ENCODE peak calls at places on chromosomes 6 and 20, in four cellular contexts. One of them, this sample, is unnamed.

GRCh38 chr20:856361-856775 is 22.9 kb downstream of the FAM110A start:
- DNase-seq in GM12878: no peak
- DNase-seq in K562: no peak
- DNase-seq in HepG2: no peak
- DNase-seq in this sample: no peak

GRCh38 chr20:31808481-31808880 is 10.7 kb upstream of the MYLK2 start:
- DNase-seq in GM12878: no peak
- DNase-seq in K562: no peak
- DNase-seq in HepG2: no peak
- DNase-seq in this sample: no peak

GRCh38 chr20:7790189-7790588 is 150.1 kb downstream of the HAO1 start:
- DNase-seq in GM12878: no peak
- DNase-seq in K562: no peak
- DNase-seq in HepG2: no peak
- DNase-seq in this sample: no peak

GRCh38 chr20:9262653-9263194 is 193.8 kb downstream of the PLCB4 start:
- DNase-seq in GM12878: no peak
- DNase-seq in K562: no peak
- DNase-seq in HepG2: no peak
- DNase-seq in this sample: no peak

GRCh38 chr6:41894366-41895299 is 542 bp downstream of the USP49 start:
- DNase-seq in GM12878: no peak
- DNase-seq in K562: no peak
- DNase-seq in HepG2: no peak
- DNase-seq in this sample: no peak

GRCh38 chr6:119276211-119276610 is 73.3 kb downstream of the MAN1A1 start:
- DNase-seq in GM12878: no peak
- DNase-seq in K562: no peak
- DNase-seq in HepG2: no peak
- DNase-seq in this sample: no peak

GRCh38 chr6:127833336-127833735 is 67.5 kb downstream of the THEMIS start:
- DNase-seq in GM12878: no peak
- DNase-seq in K562: no peak
- DNase-seq in HepG2: no peak
- DNase-seq in this sample: no peak

GRCh38 chr6:159745081-159745480 is 16.8 kb upstream of the ACAT2 start:
- DNase-seq in GM12878: no peak
- DNase-seq in K562: no peak
- DNase-seq in HepG2: no peak
- DNase-seq in this sample: no peak

GRCh38 chr6:30500421-30501069 is 11.2 kb downstream of the HLA-E start:
- DNase-seq in GM12878: no peak
- DNase-seq in K562: no peak
- DNase-seq in HepG2: no peak
- DNase-seq in this sample: no peak

GRCh38 chr6:156720739-156721714 is 56.2 kb upstream of the ARID1B start:
- DNase-seq in GM12878: peak
- DNase-seq in K562: no peak
- DNase-seq in HepG2: peak
- DNase-seq in this sample: peak

GRCh38 chr6:122059918-122060317 is 339.5 kb upstream of the HSF2 start:
- DNase-seq in GM12878: no peak
- DNase-seq in K562: no peak
- DNase-seq in HepG2: no peak
- DNase-seq in this sample: no peak

GRCh38 chr6:43176423-43176786 is 5.3 kb downstream of the SRF start:
- DNase-seq in GM12878: no peak
- DNase-seq in K562: no peak
- DNase-seq in HepG2: no peak
- DNase-seq in this sample: no peak

GRCh38 chr6:107046316-107046715 is 18.3 kb downstream of the MTRES1 start:
- DNase-seq in GM12878: no peak
- DNase-seq in K562: no peak
- DNase-seq in HepG2: no peak
- DNase-seq in this sample: no peak

GRCh38 chr6:160300076-160300695 is 41.6 kb upstream of the SLC22A2 start:
- DNase-seq in GM12878: no peak
- DNase-seq in K562: peak
- DNase-seq in HepG2: peak
- DNase-seq in this sample: no peak

GRCh38 chr6:63307581-63308246 is 12.1 kb downstream of the LGSN start:
- DNase-seq in GM12878: peak
- DNase-seq in K562: no peak
- DNase-seq in HepG2: peak
- DNase-seq in this sample: no peak

GRCh38 chr6:134506162-134506561 is 188.2 kb upstream of the SGK1 start:
- DNase-seq in GM12878: no peak
- DNase-seq in K562: no peak
- DNase-seq in HepG2: no peak
- DNase-seq in this sample: no peak

GRCh38 chr6:16739329-16739801 is 21.9 kb downstream of the ATXN1 start:
- DNase-seq in GM12878: no peak
- DNase-seq in K562: no peak
- DNase-seq in HepG2: peak
- DNase-seq in this sample: no peak

GRCh38 chr6:27684264-27685211 is 211.6 kb upstream of the ZNF184 start:
- DNase-seq in GM12878: peak
- DNase-seq in K562: peak
- DNase-seq in HepG2: peak
- DNase-seq in this sample: peak

GRCh38 chr20:48635791-48636267 is 192.0 kb downstream of the PREX1 start:
- DNase-seq in GM12878: no peak
- DNase-seq in K562: peak
- DNase-seq in HepG2: peak
- DNase-seq in this sample: peak

GRCh38 chr6:8462694-8463093 is 27.3 kb upstream of the SLC35B3 start:
- DNase-seq in GM12878: no peak
- DNase-seq in K562: no peak
- DNase-seq in HepG2: no peak
- DNase-seq in this sample: no peak

GRCh38 chr20:32945710-32946221 is 58.5 kb downstream of the SUN5 start:
- DNase-seq in GM12878: no peak
- DNase-seq in K562: no peak
- DNase-seq in HepG2: peak
- DNase-seq in this sample: no peak

GRCh38 chr6:134534708-134535149 is 216.8 kb upstream of the SGK1 start:
- DNase-seq in GM12878: no peak
- DNase-seq in K562: no peak
- DNase-seq in HepG2: no peak
- DNase-seq in this sample: no peak

GRCh38 chr6:122789862-122790739 is 1.0 kb downstream of the SMPDL3A start:
- DNase-seq in GM12878: no peak
- DNase-seq in K562: peak
- DNase-seq in HepG2: no peak
- DNase-seq in this sample: no peak

GRCh38 chr6:18259675-18260447 is 4.5 kb downstream of the DEK start:
- DNase-seq in GM12878: no peak
- DNase-seq in K562: no peak
- DNase-seq in HepG2: no peak
- DNase-seq in this sample: no peak

GRCh38 chr6:106476326-106477105 is 116.0 kb downstream of the CRYBG1 start:
- DNase-seq in GM12878: no peak
- DNase-seq in K562: no peak
- DNase-seq in HepG2: no peak
- DNase-seq in this sample: no peak

GRCh38 chr6:106046116-106046853 is 39.9 kb upstream of the PRDM1 start:
- DNase-seq in GM12878: no peak
- DNase-seq in K562: peak
- DNase-seq in HepG2: peak
- DNase-seq in this sample: no peak

GRCh38 chr6:38527371-38527770 is 112.4 kb downstream of the BTBD9 start:
- DNase-seq in GM12878: no peak
- DNase-seq in K562: no peak
- DNase-seq in HepG2: no peak
- DNase-seq in this sample: no peak

GRCh38 chr6:53635322-53635721 is 30.2 kb downstream of the KLHL31 start:
- DNase-seq in GM12878: no peak
- DNase-seq in K562: no peak
- DNase-seq in HepG2: peak
- DNase-seq in this sample: no peak

GRCh38 chr6:164216368-164216767 is 801.9 kb downstream of the QKI start:
- DNase-seq in GM12878: no peak
- DNase-seq in K562: no peak
- DNase-seq in HepG2: no peak
- DNase-seq in this sample: no peak

GRCh38 chr20:3380228-3381070 is 27.0 kb downstream of the DNAAF9 start:
- DNase-seq in GM12878: no peak
- DNase-seq in K562: no peak
- DNase-seq in HepG2: no peak
- DNase-seq in this sample: no peak

GRCh38 chr6:121354764-121355163 is 20.5 kb upstream of the TBC1D32 start:
- DNase-seq in GM12878: no peak
- DNase-seq in K562: no peak
- DNase-seq in HepG2: no peak
- DNase-seq in this sample: no peak

GRCh38 chr20:50802289-50802688 is 7.4 kb downstream of the BCAS4 start:
- DNase-seq in GM12878: no peak
- DNase-seq in K562: no peak
- DNase-seq in HepG2: no peak
- DNase-seq in this sample: no peak

GRCh38 chr6:73511796-73512195 is 9.0 kb downstream of the EEF1A1 start:
- DNase-seq in GM12878: no peak
- DNase-seq in K562: no peak
- DNase-seq in HepG2: no peak
- DNase-seq in this sample: peak

GRCh38 chr6:47741807-47742206 is 40.0 kb upstream of the OPN5 start:
- DNase-seq in GM12878: no peak
- DNase-seq in K562: no peak
- DNase-seq in HepG2: no peak
- DNase-seq in this sample: no peak

GRCh38 chr6:30107756-30108155 is 5.1 kb downstream of the TRIM31 start:
- DNase-seq in GM12878: no peak
- DNase-seq in K562: no peak
- DNase-seq in HepG2: no peak
- DNase-seq in this sample: no peak

GRCh38 chr6:31575952-31576684 is 753 bp downstream of the TNF start:
- DNase-seq in GM12878: no peak
- DNase-seq in K562: no peak
- DNase-seq in HepG2: no peak
- DNase-seq in this sample: no peak

GRCh38 chr6:126063512-126064146 is 77.3 kb downstream of the TRMT11 start:
- DNase-seq in GM12878: no peak
- DNase-seq in K562: no peak
- DNase-seq in HepG2: no peak
- DNase-seq in this sample: peak

GRCh38 chr6:41642090-41642959 is 4.1 kb downstream of the MDFI start:
- DNase-seq in GM12878: no peak
- DNase-seq in K562: no peak
- DNase-seq in HepG2: peak
- DNase-seq in this sample: no peak

GRCh38 chr20:47319517-47320252 is 36.8 kb downstream of the ZMYND8 start:
- DNase-seq in GM12878: no peak
- DNase-seq in K562: no peak
- DNase-seq in HepG2: no peak
- DNase-seq in this sample: peak

GRCh38 chr20:20837574-20838021 is 125.2 kb upstream of the RALGAPA2 start:
- DNase-seq in GM12878: no peak
- DNase-seq in K562: peak
- DNase-seq in HepG2: peak
- DNase-seq in this sample: peak
- H3K4me3 ChIP-seq in GM12878: no peak
- H3K4me3 ChIP-seq in K562: no peak
- H3K4me3 ChIP-seq in HepG2: no peak
- H3K4me3 ChIP-seq in this sample: no peak

DNA sequence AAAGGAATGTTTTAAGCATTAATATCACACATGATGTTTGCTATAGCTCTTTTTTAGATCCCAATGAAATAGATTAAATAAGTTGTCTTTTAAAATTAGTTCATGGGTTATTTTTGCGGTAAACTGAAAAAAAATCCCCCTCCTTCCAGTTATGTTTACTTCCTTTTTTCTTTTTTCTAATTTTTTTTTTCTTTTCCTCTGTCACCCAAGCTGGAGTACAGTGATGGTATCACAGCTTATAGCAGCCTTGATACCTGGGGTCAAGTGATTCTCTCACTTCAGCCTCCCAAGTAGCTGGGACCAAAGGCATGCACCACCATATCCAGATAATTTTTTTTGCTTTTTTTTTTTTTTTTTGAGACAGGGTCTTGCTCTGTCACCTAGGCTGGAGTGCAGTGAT is 17.8 kb upstream of the SCAF8 start:
- DNase-seq in GM12878: no peak
- DNase-seq in K562: no peak
- DNase-seq in HepG2: no peak
- DNase-seq in this sample: no peak
- TF ChIP-seq POLR2A in GM12878: no peak
- TF ChIP-seq POLR2A in K562: no peak
- TF ChIP-seq POLR2A in HepG2: no peak
- TF ChIP-seq POLR2A in this sample: no peak

GRCh38 chr6:39777218-39777617 is 15.0 kb upstream of the DAAM2 start:
- DNase-seq in GM12878: no peak
- DNase-seq in K562: no peak
- DNase-seq in HepG2: no peak
- DNase-seq in this sample: no peak
- TF ChIP-seq HDAC6 in GM12878: no peak
- TF ChIP-seq HDAC6 in K562: no peak
- TF ChIP-seq HDAC6 in HepG2: no peak
- TF ChIP-seq HDAC6 in this sample: no peak

GRCh38 chr6:142696123-142696522 is 248.9 kb downstream of the HIVEP2 start:
- DNase-seq in GM12878: no peak
- DNase-seq in K562: no peak
- DNase-seq in HepG2: no peak
- DNase-seq in this sample: no peak
- H3K4me3 ChIP-seq in GM12878: no peak
- H3K4me3 ChIP-seq in K562: no peak
- H3K4me3 ChIP-seq in HepG2: no peak
- H3K4me3 ChIP-seq in this sample: no peak

DNA sequence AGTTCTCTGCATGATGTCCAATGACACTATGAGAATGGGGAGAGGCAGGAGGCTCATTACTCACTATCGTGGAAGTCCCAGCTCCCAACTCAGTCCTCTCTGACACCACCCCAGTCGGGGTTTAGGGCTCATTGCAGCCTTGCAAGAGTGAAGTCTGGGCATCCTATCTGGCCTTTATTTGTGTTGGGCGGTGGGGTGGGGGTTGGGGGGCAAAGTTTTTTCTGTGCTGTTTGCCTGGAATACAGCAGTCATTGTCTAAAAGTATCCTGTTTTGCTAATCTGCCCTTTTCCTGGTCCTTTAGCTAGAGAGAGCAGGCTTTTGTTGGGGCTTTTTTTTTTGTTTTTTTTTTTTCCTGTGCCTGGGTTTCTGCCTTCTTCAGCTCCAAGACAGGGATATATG is 174.2 kb downstream of the MYLK4 start:
- DNase-seq in GM12878: no peak
- DNase-seq in K562: no peak
- DNase-seq in HepG2: peak
- DNase-seq in this sample: no peak
- TF ChIP-seq POLR2A in GM12878: no peak
- TF ChIP-seq POLR2A in K562: no peak
- TF ChIP-seq POLR2A in HepG2: no peak
- TF ChIP-seq POLR2A in this sample: no peak

This sample was measured in H1.